ENCODE peak calls at places on chromosomes 11 and 22, in eight cellular contexts. I is AG04450; E is CD4-positive, alpha-beta memory T cell; X is brain microvascular endothelial cell; K is HCT116; U is hepatocyte; H is aorta; Q is upper lobe of right lung. M is an unnamed sample.
A peak's percentile ranks its signal among the peaks of the same experiment; 100 is the strongest.

GRCh38 chr11:117222991-117223740 is 8.7 kb downstream of the PCSK7 start:
- DNase-seq in I (no peak), E (no peak), X (no peak), K (no peak), U (no peak), H (peak; percentile 59), Q (no peak), M (no peak)

GRCh38 chr22:22772883-22773282 is 114.7 kb upstream of the IGLL5 start:
- DNase-seq in I (no peak), E (no peak), X (no peak), K (no peak), U (no peak), H (no peak), Q (no peak), M (no peak)

GRCh38 chr11:12539570-12539969 is 134.7 kb upstream of the TEAD1 start:
- DNase-seq in I (peak; percentile 91), E (no peak), X (peak; percentile 88), K (no peak), U (no peak), H (no peak), Q (no peak), M (no peak)

GRCh38 chr11:12177739-12178338 is 67.4 kb downstream of the MICAL2 start:
- DNase-seq in I (no peak), E (no peak), X (peak; percentile 62), K (no peak), U (no peak), H (no peak), Q (peak; percentile 64), M (no peak)

GRCh38 chr11:118086913-118087768 is at the start of gene SMIM35:
- DNase-seq in I (no peak), E (no peak), X (no peak), K (no peak), U (no peak), H (no peak), Q (no peak), M (no peak)

GRCh38 chr11:32374261-32374711 is 61.1 kb downstream of the WT1 start:
- DNase-seq in I (no peak), E (no peak), X (no peak), K (peak; percentile 19), U (peak; percentile 44), H (no peak), Q (no peak), M (no peak)

GRCh38 chr11:64831411-64831891 is 13.0 kb downstream of the CDC42BPG start:
- DNase-seq in I (no peak), E (no peak), X (no peak), K (no peak), U (no peak), H (no peak), Q (peak; percentile 63), M (no peak)

GRCh38 chr11:119062779-119063178 is 4.8 kb upstream of the VPS11 start:
- DNase-seq in I (no peak), E (no peak), X (peak; percentile 51), K (no peak), U (no peak), H (peak; percentile 80), Q (no peak), M (no peak)

GRCh38 chr22:49381595-49382450 is 445.9 kb downstream of the BRD1 start:
- DNase-seq in I (no peak), E (no peak), X (no peak), K (no peak), U (no peak), H (peak; percentile 52), Q (peak; percentile 46), M (no peak)

GRCh38 chr11:11391796-11392195 is 38.7 kb upstream of the CSNK2A3 start:
- DNase-seq in I (peak; percentile 54), E (no peak), X (peak; percentile 70), K (peak; percentile 27), U (no peak), H (no peak), Q (no peak), M (peak; percentile 21)

GRCh38 chr11:119728226-119728626 is 774 bp downstream of the NECTIN1 start:
- DNase-seq in I (no peak), E (peak; percentile 13), X (no peak), K (no peak), U (no peak), H (no peak), Q (peak; percentile 70), M (no peak)

GRCh38 chr11:123475478-123475877 is 45.4 kb downstream of the GRAMD1B start:
- DNase-seq in I (no peak), E (no peak), X (peak; percentile 50), K (no peak), U (peak; percentile 62), H (no peak), Q (no peak), M (no peak)

GRCh38 chr11:93116641-93117577 is 80.9 kb downstream of the SLC36A4 start:
- DNase-seq in I (no peak), E (no peak), X (no peak), K (no peak), U (peak; percentile 41), H (no peak), Q (no peak), M (no peak)

GRCh38 chr11:15941206-15941770 is 415.1 kb downstream of the SOX6 start:
- DNase-seq in I (no peak), E (no peak), X (no peak), K (no peak), U (no peak), H (peak; percentile 83), Q (no peak), M (peak; percentile 56)

GRCh38 chr22:32528316-32528715 is 53.7 kb downstream of the FBXO7 start:
- DNase-seq in I (no peak), E (no peak), X (no peak), K (no peak), U (no peak), H (no peak), Q (no peak), M (no peak)

GRCh38 chr11:3155691-3156258 is 9.3 kb downstream of the OSBPL5 start:
- DNase-seq in I (no peak), E (no peak), X (no peak), K (no peak), U (no peak), H (peak; percentile 75), Q (peak; percentile 44), M (peak; percentile 16)

DNA sequence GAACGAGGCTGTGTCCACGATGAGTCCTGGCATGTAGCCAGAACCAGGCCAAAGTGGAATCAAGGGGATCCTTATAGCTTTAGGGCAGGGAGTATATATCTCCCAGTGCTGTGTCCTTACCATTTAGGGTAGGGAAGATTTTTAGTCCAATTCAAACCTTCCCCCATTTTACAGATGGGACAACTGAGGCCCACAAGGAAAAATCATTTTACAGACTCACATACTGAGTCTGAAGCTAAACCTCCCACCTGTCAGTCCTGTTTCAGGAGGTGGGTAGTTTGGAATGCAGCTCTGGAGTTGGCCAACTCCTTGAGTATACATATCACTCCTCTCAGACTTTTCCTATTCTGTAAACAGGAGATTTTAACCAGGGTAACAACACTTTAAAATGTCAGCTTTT is 33.1 kb upstream of the TFIP11 start:
- DNase-seq in I (no peak), E (no peak), X (no peak), K (no peak), U (no peak), H (no peak), Q (no peak), M (no peak)
- H3K27ac ChIP-seq in I (no peak overlapping the region), E (no peak overlapping the region), X (no peak overlapping the region), K (no peak overlapping the region), U (no peak overlapping the region), H (no peak overlapping the region), Q (no peak overlapping the region), M (peak overlapping the region; percentile 62)

DNA sequence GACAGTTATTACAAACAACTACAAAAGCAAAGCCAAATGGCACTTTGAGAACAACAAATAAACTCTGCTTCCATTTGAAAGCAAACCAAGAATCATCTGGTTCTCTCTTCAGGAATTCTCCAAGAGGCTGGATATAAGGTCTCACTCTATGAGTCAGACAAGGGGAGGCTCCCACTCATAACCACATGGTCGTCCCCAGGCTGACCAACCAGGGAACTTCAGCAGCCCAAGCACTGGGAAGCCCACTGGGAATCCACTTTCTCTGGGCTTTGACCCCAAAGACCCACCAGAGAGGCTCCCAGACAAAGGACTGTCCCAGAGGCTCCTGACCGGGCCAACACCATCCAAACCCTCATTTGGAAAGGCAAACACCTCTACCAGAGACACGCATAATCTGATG is 35.3 kb downstream of the DGCR2 start:
- DNase-seq in I (no peak), E (no peak), X (peak; percentile 45), K (no peak), U (no peak), H (no peak), Q (no peak), M (no peak)
- H3K27ac ChIP-seq in I (no peak overlapping the region), E (no peak overlapping the region), X (peak overlapping the region; percentile 7), K (peak overlapping the region; percentile 87), U (peak overlapping the region; percentile 82), H (no peak overlapping the region), Q (no peak overlapping the region), M (no peak overlapping the region)

GRCh38 chr11:69915501-69916250 is 96.5 kb upstream of the FGF3 start:
- DNase-seq in I (no peak), E (no peak), X (peak; percentile 72), K (peak; percentile 60), U (peak; percentile 90), H (peak; percentile 97), Q (peak; percentile 82), M (peak; percentile 86)

GRCh38 chr11:69917529-69917928 is 98.3 kb upstream of the FGF3 start:
- DNase-seq in I (no peak), E (no peak), X (no peak), K (no peak), U (no peak), H (no peak), Q (no peak), M (no peak)

GRCh38 chr11:69915151-69915500 is 95.9 kb upstream of the FGF3 start:
- DNase-seq in I (no peak), E (no peak), X (peak; percentile 60), K (no peak), U (no peak), H (no peak), Q (no peak), M (no peak)

GRCh38 chr11:69918231-69918937 is 99.2 kb upstream of the FGF3 start:
- DNase-seq in I (no peak), E (no peak), X (no peak), K (no peak), U (no peak), H (peak; percentile 93), Q (peak; percentile 59), M (peak; percentile 61)

GRCh38 chr11:69916806-69917387 is 97.7 kb upstream of the FGF3 start:
- DNase-seq in I (no peak), E (no peak), X (no peak), K (no peak), U (no peak), H (no peak), Q (no peak), M (no peak)
- H3K27ac ChIP-seq in I (no peak overlapping the region), E (no peak overlapping the region), X (no peak overlapping the region), K (no peak overlapping the region), U (no peak overlapping the region), H (peak overlapping the region; percentile 80), Q (no peak overlapping the region), M (no peak overlapping the region)

DNA sequence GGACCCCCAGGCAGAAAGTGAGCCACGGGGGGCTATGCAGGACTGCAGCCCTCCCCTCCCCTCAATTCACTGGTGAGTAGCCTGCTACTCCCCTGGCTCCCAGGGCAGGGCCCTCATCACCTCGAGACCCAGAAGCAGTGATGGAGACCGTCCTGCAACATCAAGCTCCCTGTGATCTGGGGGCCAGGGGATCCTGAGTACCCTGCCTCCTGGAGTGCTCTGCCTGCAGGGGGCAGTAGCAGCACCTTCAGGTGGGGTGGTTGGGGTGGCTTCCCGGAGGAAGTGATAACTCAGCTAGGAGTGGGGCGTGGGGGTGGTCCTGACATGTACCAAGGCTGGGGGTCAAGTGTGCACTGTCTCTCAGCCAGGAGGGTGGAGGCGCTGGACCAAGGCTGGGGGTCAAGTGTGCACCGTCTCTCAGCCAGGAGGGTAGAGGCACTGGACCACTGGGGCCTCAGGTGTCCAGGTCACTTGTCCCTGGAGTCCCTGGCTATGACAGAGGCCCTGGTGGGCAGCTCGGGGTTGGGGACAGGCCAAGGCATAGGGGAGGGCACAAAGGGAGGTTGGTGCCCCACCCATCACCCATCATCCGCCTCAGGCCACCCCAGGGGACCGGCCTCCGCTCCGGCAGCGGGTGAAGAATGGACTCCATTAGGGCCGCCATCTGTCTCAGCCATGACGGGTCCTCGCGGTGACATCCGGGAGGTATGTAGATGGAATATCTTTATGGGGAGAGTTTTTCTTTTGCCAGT is 9.4 kb downstream of the RTN4R start:
- DNase-seq in I (no peak), E (no peak), X (no peak), K (no peak), U (no peak), H (no peak), Q (no peak), M (no peak)
- H3K27ac ChIP-seq in I (no peak overlapping the region), E (no peak overlapping the region), X (no peak overlapping the region), K (no peak overlapping the region), U (no peak overlapping the region), H (no peak overlapping the region), Q (no peak overlapping the region), M (no peak overlapping the region)